ENCODE peak calls at places on chromosomes 5 and 9, in eight cellular contexts. H, N, K, Q, D, X, O and Y are unnamed samples. For H3K4me1 and H3K27me3, the result is how much of the 10 kb centered on the place peaks cover.

GRCh38 chr9:112757300-112757883 is 6.8 kb downstream of the SNX30 start:
- DNase-seq in H (no peak), N (no peak), K (no peak), Q (no peak), D (no peak), X (no peak), O (no peak), Y (no peak)

GRCh38 chr9:136714096-136714875 is 1.9 kb downstream of the DIPK1B start:
- DNase-seq in H (peak), N (peak), K (no peak), Q (no peak), D (no peak), X (peak), O (peak), Y (peak)

GRCh38 chr5:91487420-91487819 is 104.3 kb upstream of the ARRDC3 start:
- DNase-seq in H (no peak), N (no peak), K (no peak), Q (no peak), D (no peak), X (no peak), O (no peak), Y (no peak)

GRCh38 chr5:104170906-104171305 is 608.3 kb upstream of the NUDT12 start:
- DNase-seq in H (no peak), N (no peak), K (no peak), Q (no peak), D (no peak), X (no peak), O (no peak), Y (no peak)

GRCh38 chr5:40503438-40503837 is 176.3 kb upstream of the PTGER4 start:
- DNase-seq in H (no peak), N (peak), K (no peak), Q (no peak), D (no peak), X (no peak), O (no peak), Y (no peak)

GRCh38 chr5:41790038-41790776 is 80.0 kb downstream of the OXCT1 start:
- DNase-seq in H (no peak), N (no peak), K (no peak), Q (no peak), D (no peak), X (no peak), O (no peak), Y (no peak)

GRCh38 chr5:180866296-180866695 is 5.2 kb upstream of the ZFP62 start:
- DNase-seq in H (no peak), N (no peak), K (no peak), Q (no peak), D (no peak), X (no peak), O (no peak), Y (no peak)

GRCh38 chr9:134709512-134710270 is 68.1 kb downstream of the COL5A1 start:
- DNase-seq in H (no peak), N (no peak), K (no peak), Q (no peak), D (no peak), X (peak), O (peak), Y (no peak)

GRCh38 chr9:3855601-3856328 is 330.0 kb upstream of the RFX3 start:
- DNase-seq in H (no peak), N (no peak), K (no peak), Q (no peak), D (no peak), X (no peak), O (no peak), Y (no peak)

GRCh38 chr5:5273976-5274375 is 133.8 kb downstream of the ADAMTS16 start:
- DNase-seq in H (no peak), N (no peak), K (no peak), Q (no peak), D (no peak), X (no peak), O (no peak), Y (no peak)

GRCh38 chr5:147479431-147479830 is 30.4 kb downstream of the DPYSL3 start:
- DNase-seq in H (no peak), N (no peak), K (no peak), Q (no peak), D (no peak), X (no peak), O (no peak), Y (no peak)

GRCh38 chr5:151523335-151523734 is 67.8 kb downstream of the FAT2 start:
- DNase-seq in H (no peak), N (peak), K (no peak), Q (peak), D (no peak), X (no peak), O (no peak), Y (no peak)

GRCh38 chr5:67696446-67696845 is 499.8 kb upstream of the CD180 start:
- DNase-seq in H (no peak), N (no peak), K (no peak), Q (no peak), D (no peak), X (no peak), O (no peak), Y (no peak)

GRCh38 chr9:90964101-90965020 is 162.7 kb downstream of the SYK start:
- DNase-seq in H (peak), N (no peak), K (peak), Q (no peak), D (peak), X (peak), O (peak), Y (peak)

GRCh38 chr9:112421771-112422222 is 41.9 kb downstream of the HSDL2 start:
- DNase-seq in H (no peak), N (no peak), K (no peak), Q (no peak), D (no peak), X (no peak), O (no peak), Y (no peak)

GRCh38 chr5:53893626-53894025 is 333.2 kb downstream of the NDUFS4 start:
- DNase-seq in H (no peak), N (no peak), K (no peak), Q (no peak), D (no peak), X (no peak), O (no peak), Y (no peak)

GRCh38 chr9:75889977-75890540 is 414 bp upstream of the PCSK5 start:
- DNase-seq in H (no peak), N (peak), K (no peak), Q (peak), D (peak), X (no peak), O (peak), Y (no peak)

GRCh38 chr5:134945041-134945440 is 22.7 kb upstream of the CATSPER3 start:
- DNase-seq in H (no peak), N (no peak), K (no peak), Q (no peak), D (no peak), X (no peak), O (no peak), Y (no peak)

GRCh38 chr5:106292654-106293053 is 1378.1 kb downstream of the EFNA5 start:
- DNase-seq in H (no peak), N (no peak), K (no peak), Q (no peak), D (no peak), X (no peak), O (no peak), Y (no peak)

GRCh38 chr5:113217619-113218184 is 217.1 kb downstream of the TSSK1B start:
- DNase-seq in H (no peak), N (no peak), K (no peak), Q (no peak), D (no peak), X (no peak), O (no peak), Y (no peak)

GRCh38 chr9:9352877-9353481 is 1259.8 kb downstream of the PTPRD start:
- DNase-seq in H (no peak), N (peak), K (no peak), Q (peak), D (no peak), X (no peak), O (no peak), Y (no peak)

GRCh38 chr5:169719360-169720314 is 82.6 kb downstream of the DOCK2 start:
- DNase-seq in H (no peak), N (no peak), K (no peak), Q (no peak), D (no peak), X (no peak), O (no peak), Y (no peak)

GRCh38 chr5:169717298-169717697 is 80.2 kb downstream of the DOCK2 start:
- DNase-seq in H (no peak), N (peak), K (no peak), Q (no peak), D (no peak), X (no peak), O (no peak), Y (no peak)

GRCh38 chr5:169723103-169723831 is 86.2 kb downstream of the DOCK2 start:
- DNase-seq in H (no peak), N (no peak), K (no peak), Q (no peak), D (no peak), X (no peak), O (no peak), Y (no peak)

GRCh38 chr5:169724303-169724702 is 87.2 kb downstream of the DOCK2 start:
- DNase-seq in H (no peak), N (no peak), K (no peak), Q (no peak), D (no peak), X (no peak), O (no peak), Y (no peak)

DNA sequence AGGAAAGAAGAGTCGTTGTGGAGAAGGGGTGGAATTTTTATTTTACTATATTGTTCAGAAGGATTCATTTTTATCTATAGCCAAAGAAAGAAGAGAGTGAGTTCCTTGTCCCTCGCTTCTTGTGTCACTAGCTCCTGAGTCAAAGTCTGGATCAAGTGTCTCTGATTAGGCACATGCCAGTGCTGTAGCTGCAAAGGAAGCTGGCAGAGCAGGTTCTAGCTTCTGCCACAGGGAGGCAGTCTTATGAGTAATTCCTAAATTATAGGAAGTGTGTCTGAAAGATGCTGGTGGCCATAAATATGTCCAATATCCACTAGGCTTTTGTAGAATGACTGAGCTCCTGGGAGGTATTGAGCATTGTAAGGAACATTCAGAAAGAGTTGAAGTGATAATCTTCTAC is 84.7 kb downstream of the DOCK2 start:
- DNase-seq in H (no peak), N (no peak), K (no peak), Q (no peak), D (no peak), X (no peak), O (no peak), Y (no peak)
- TF ChIP-seq CTCF in H (no peak), N (no peak), K (no peak), Q (no peak), D (no peak), X (no peak), O (no peak), Y (no peak)

DNA sequence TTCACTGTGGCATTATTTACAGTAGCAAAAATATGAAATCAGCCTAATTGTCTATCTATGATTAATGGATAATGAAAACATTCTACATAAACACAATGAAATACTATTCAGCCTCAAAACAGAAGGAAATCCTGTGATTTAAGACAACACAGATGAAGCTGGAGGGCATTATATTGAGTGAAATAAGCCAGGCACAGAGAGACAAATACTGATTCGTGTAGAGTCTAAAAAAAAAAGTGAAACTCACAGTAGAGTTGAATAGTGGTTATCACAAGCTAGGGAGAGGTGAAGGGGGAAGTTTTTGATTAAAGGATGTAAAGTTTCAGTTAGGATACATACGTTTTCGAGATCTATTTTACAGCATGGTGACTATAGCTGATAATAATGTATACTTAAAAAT is 122.2 kb downstream of the ADAMTS6 start:
- DNase-seq in H (no peak), N (no peak), K (no peak), Q (no peak), D (no peak), X (no peak), O (no peak), Y (no peak)
- H3K4me1 ChIP-seq in H (under half), N (under half), K (under half), Q (under half), D (under half), X (under half), O (under half), Y (under half)

GRCh38 chr9:110343537-110343936 is 5.9 kb upstream of the TXNDC8 start:
- DNase-seq in H (no peak), N (no peak), K (no peak), Q (no peak), D (no peak), X (no peak), O (no peak), Y (no peak)
- H3K27me3 ChIP-seq in H (under half), N (under half), K (under half), Q (under half), D (under half), X (under half), O (under half), Y (under half)

DNA sequence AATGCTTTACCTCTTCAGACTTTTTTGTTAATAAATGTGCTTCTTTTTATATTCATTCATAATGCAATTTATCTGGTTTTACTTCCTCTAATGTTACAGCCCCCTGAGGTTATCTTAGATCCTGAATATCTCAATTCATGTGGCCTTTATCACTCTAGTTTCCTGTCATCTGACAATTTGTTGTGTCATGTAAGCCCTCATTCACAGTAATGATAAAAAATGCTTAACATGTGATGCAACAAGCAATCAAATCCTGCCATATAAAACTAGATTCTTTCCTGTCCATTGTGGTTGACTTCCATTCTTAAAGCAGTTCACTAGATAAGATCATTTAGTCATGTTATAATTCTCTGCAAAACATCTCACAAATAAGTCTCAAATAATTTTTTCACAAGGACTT is 991.2 kb upstream of the ACO1 start:
- DNase-seq in H (no peak), N (no peak), K (no peak), Q (no peak), D (no peak), X (no peak), O (no peak), Y (no peak)
- TF ChIP-seq CTCF in H (no peak), N (no peak), K (no peak), Q (no peak), D (no peak), X (no peak), O (no peak), Y (no peak)

DNA sequence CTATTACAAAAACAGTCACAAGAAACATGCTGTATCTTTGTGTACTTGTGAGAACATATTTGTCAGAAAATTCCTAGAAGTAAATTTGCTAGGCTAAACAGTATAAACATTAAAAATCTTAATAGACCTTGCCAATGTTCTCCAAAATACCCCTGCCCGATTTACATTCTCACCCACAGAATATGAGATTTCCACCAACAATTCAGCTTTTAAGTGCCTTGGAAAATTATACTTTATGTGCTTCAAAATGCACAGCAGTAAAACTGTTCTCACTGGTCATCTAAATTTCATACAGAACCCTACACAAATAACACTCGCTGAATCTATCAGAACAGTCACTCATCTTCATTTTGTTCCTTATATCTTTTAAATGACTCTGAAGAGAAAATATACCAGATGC is 5.5 kb downstream of the MLLT3 start:
- DNase-seq in H (no peak), N (no peak), K (no peak), Q (no peak), D (no peak), X (no peak), O (no peak), Y (no peak)
- H3K4me1 ChIP-seq in H (under half), N (under half), K (under half), Q (under half), D (under half), X (under half), O (under half), Y (under half)